ENCODE peak calls at places on chromosomes 11 and 22, in seven cellular contexts. Z is kidney tubule cell; B is cardiac muscle cell; R is activated effector memory CD4-positive, alpha-beta T cell treated with anti-CD3 and anti-CD28 coated beads, Interleukin-2, amount 50 U/mL, for 16 hours; L is AG04450; Q is CD8-positive, alpha-beta T cell; V is CD8-positive, alpha-beta memory T cell. H is an unnamed sample.

GRCh38 chr11:18727499-18728236 is 1.7 kb upstream of the IGSF22 start:
- DNase-seq in R (peak), Q (peak), V (peak), L (no peak), B (peak), Z (peak), H (no peak)

GRCh38 chr11:40445391-40445790 is 1014.1 kb downstream of the LRRC4C start:
- DNase-seq in Q (no peak), R (no peak), V (no peak), Z (peak), B (no peak), L (no peak), H (no peak)

GRCh38 chr11:44944181-44944852 is 6.4 kb downstream of the TP53I11 start:
- DNase-seq in L (no peak), Q (no peak), Z (no peak), R (no peak), V (no peak), B (no peak), H (no peak)

GRCh38 chr11:132131051-132131450 is 760.6 kb downstream of the NTM start:
- DNase-seq in Z (no peak), B (peak), Q (no peak), R (no peak), V (no peak), L (no peak), H (no peak)

GRCh38 chr11:76790251-76790650 is 7.1 kb downstream of the TSKU start:
- DNase-seq in Q (no peak), R (no peak), V (peak), B (no peak), L (no peak), Z (no peak), H (no peak)

GRCh38 chr11:69840371-69841169 is 21.4 kb upstream of the FGF3 start:
- DNase-seq in Q (no peak), L (no peak), R (peak), B (no peak), Z (peak), V (no peak), H (peak)

GRCh38 chr11:64150051-64150450 is 15.9 kb downstream of the MACROD1 start:
- DNase-seq in L (no peak), Z (no peak), Q (no peak), B (no peak), R (no peak), V (no peak), H (no peak)

GRCh38 chr11:12111482-12112149 is 1.2 kb downstream of the MICAL2 start:
- DNase-seq in B (no peak), R (no peak), Q (no peak), L (no peak), V (no peak), Z (peak), H (no peak)

GRCh38 chr22:27966168-27967064 is 47.4 kb upstream of the PITPNB start:
- DNase-seq in B (no peak), R (no peak), L (no peak), Q (no peak), Z (no peak), V (no peak), H (no peak)

GRCh38 chr11:1654388-1655167 is 25.0 kb downstream of the KRTAP5-5 start:
- DNase-seq in B (peak), Q (no peak), Z (no peak), V (no peak), R (peak), L (no peak), H (no peak)